ENCODE peak calls at places on chromosomes 5 and 9, in eight cellular contexts. F, D, S, P, I, J, K and E are unnamed samples.

GRCh38 chr5:14706615-14707021 is 42.1 kb downstream of the OTULIN start:
- DNase-seq in F (no peak), D (no peak), S (peak; percentile 61), P (peak; percentile 64), I (no peak), J (no peak), K (peak; percentile 63), E (no peak)

GRCh38 chr5:172640139-172640538 is 924 bp upstream of the NEURL1B start:
- DNase-seq in F (no peak), D (no peak), S (no peak), P (no peak), I (no peak), J (no peak), K (no peak), E (no peak)

GRCh38 chr9:133048595-133048994 is 13.2 kb upstream of the CEL start:
- DNase-seq in F (peak; percentile 43), D (no peak), S (peak; percentile 30), P (no peak), I (no peak), J (no peak), K (no peak), E (no peak)

GRCh38 chr5:128498844-128499455 is 39.1 kb downstream of the FBN2 start:
- DNase-seq in F (no peak), D (peak; percentile 83), S (peak; percentile 53), P (no peak), I (peak; percentile 10), J (peak; percentile 64), K (no peak), E (no peak)

GRCh38 chr9:16387382-16387781 is 483.1 kb downstream of the BNC2 start:
- DNase-seq in F (no peak), D (no peak), S (no peak), P (no peak), I (no peak), J (no peak), K (no peak), E (no peak)

GRCh38 chr9:136644343-136644592 is 18.4 kb upstream of the EGFL7 start:
- DNase-seq in F (no peak), D (peak; percentile 80), S (peak; percentile 65), P (no peak), I (no peak), J (no peak), K (peak; percentile 65), E (peak; percentile 97)

GRCh38 chr5:95858023-95858461 is 35.5 kb upstream of the GLRX start:
- DNase-seq in F (peak; percentile 52), D (no peak), S (peak; percentile 92), P (no peak), I (no peak), J (peak; percentile 65), K (no peak), E (peak; percentile 80)

GRCh38 chr5:8517461-8517860 is 648.5 kb downstream of the MTRR start:
- DNase-seq in F (no peak), D (no peak), S (peak; percentile 23), P (no peak), I (no peak), J (no peak), K (no peak), E (no peak)

GRCh38 chr5:32115985-32116384 is 58.1 kb downstream of the GOLPH3 start:
- DNase-seq in F (no peak), D (no peak), S (no peak), P (no peak), I (no peak), J (no peak), K (no peak), E (no peak)

GRCh38 chr9:100099722-100100042 is 639 bp downstream of the INVS start:
- DNase-seq in F (peak; percentile 38), D (no peak), S (no peak), P (peak; percentile 65), I (no peak), J (peak; percentile 46), K (no peak), E (peak; percentile 22)

GRCh38 chr5:36502608-36503007 is 103.8 kb upstream of the SLC1A3 start:
- DNase-seq in F (no peak), D (peak; percentile 33), S (peak; percentile 96), P (no peak), I (peak; percentile 31), J (no peak), K (no peak), E (no peak)

GRCh38 chr5:110663525-110663924 is 62.9 kb downstream of the TMEM232 start:
- DNase-seq in F (no peak), D (no peak), S (no peak), P (no peak), I (no peak), J (no peak), K (no peak), E (no peak)

GRCh38 chr9:117906763-117907162 is 202.6 kb downstream of the TLR4 start:
- DNase-seq in F (no peak), D (no peak), S (no peak), P (no peak), I (no peak), J (no peak), K (no peak), E (no peak)

GRCh38 chr5:151126199-151126645 is 31.4 kb downstream of the ANXA6 start:
- DNase-seq in F (peak; percentile 87), D (peak; percentile 85), S (peak; percentile 57), P (peak; percentile 88), I (no peak), J (peak; percentile 76), K (peak; percentile 46), E (peak; percentile 91)

GRCh38 chr5:87394407-87394806 is 18.3 kb downstream of the CCNH start:
- DNase-seq in F (no peak), D (no peak), S (peak; percentile 75), P (no peak), I (no peak), J (no peak), K (no peak), E (no peak)

GRCh38 chr5:108379722-108380530 is 2.0 kb downstream of the FBXL17 start:
- DNase-seq in F (no peak), D (peak; percentile 32), S (peak; percentile 28), P (no peak), I (no peak), J (peak; percentile 40), K (no peak), E (no peak)

GRCh38 chr5:105865834-105866233 is 1804.9 kb downstream of the EFNA5 start:
- DNase-seq in F (no peak), D (no peak), S (no peak), P (no peak), I (no peak), J (no peak), K (no peak), E (no peak)

GRCh38 chr9:134942421-134943119 is 24.9 kb upstream of the FCN1 start:
- DNase-seq in F (no peak), D (no peak), S (no peak), P (no peak), I (no peak), J (no peak), K (no peak), E (peak; percentile 28)

GRCh38 chr9:4796988-4797956 is 4.5 kb downstream of the RCL1 start:
- DNase-seq in F (no peak), D (peak; percentile 69), S (peak; percentile 44), P (no peak), I (no peak), J (peak; percentile 63), K (no peak), E (no peak)

GRCh38 chr5:73296772-73297171 is 123.8 kb downstream of the TMEM174 start:
- DNase-seq in F (no peak), D (no peak), S (peak; percentile 80), P (no peak), I (no peak), J (no peak), K (no peak), E (no peak)

GRCh38 chr5:65203746-65204145 is 278.0 kb downstream of the ADAMTS6 start:
- DNase-seq in F (no peak), D (no peak), S (peak; percentile 95), P (no peak), I (peak; percentile 22), J (no peak), K (no peak), E (no peak)

GRCh38 chr5:98839469-98840383 is 66.3 kb downstream of the RGMB start:
- DNase-seq in F (peak; percentile 28), D (peak; percentile 58), S (peak; percentile 24), P (no peak), I (no peak), J (no peak), K (no peak), E (peak; percentile 48)

GRCh38 chr5:89003563-89004036 is 120.6 kb upstream of the MEF2C start:
- DNase-seq in F (no peak), D (no peak), S (no peak), P (no peak), I (no peak), J (no peak), K (no peak), E (peak; percentile 47)

GRCh38 chr5:172493906-172494305 is 39.6 kb upstream of the SH3PXD2B start:
- DNase-seq in F (no peak), D (no peak), S (no peak), P (peak; percentile 5), I (no peak), J (no peak), K (no peak), E (no peak)

GRCh38 chr9:35470894-35471293 is 19.0 kb upstream of the RUSC2 start:
- DNase-seq in F (no peak), D (no peak), S (peak; percentile 18), P (no peak), I (peak; percentile 65), J (no peak), K (no peak), E (no peak)

GRCh38 chr9:96663506-96664120 is 8.5 kb upstream of the PRXL2C start:
- DNase-seq in F (no peak), D (no peak), S (no peak), P (peak; percentile 9), I (no peak), J (no peak), K (no peak), E (no peak)

GRCh38 chr9:91085499-91086291 is 276.0 kb downstream of the AUH start:
- DNase-seq in F (no peak), D (no peak), S (no peak), P (no peak), I (no peak), J (no peak), K (no peak), E (no peak)

GRCh38 chr9:27073841-27074728 is 34.9 kb upstream of the TEK start:
- DNase-seq in F (no peak), D (no peak), S (no peak), P (no peak), I (no peak), J (no peak), K (no peak), E (no peak)

GRCh38 chr5:3343911-3344310 is 251.7 kb upstream of the IRX1 start:
- DNase-seq in F (no peak), D (no peak), S (no peak), P (no peak), I (no peak), J (no peak), K (no peak), E (no peak)

GRCh38 chr9:76718166-76718565 is 46.1 kb upstream of the PCA3 start:
- DNase-seq in F (no peak), D (no peak), S (no peak), P (no peak), I (no peak), J (no peak), K (no peak), E (no peak)

GRCh38 chr9:128005938-128006337 is 25.1 kb upstream of the EEIG1 start:
- DNase-seq in F (peak; percentile 53), D (peak; percentile 89), S (peak; percentile 26), P (no peak), I (no peak), J (no peak), K (no peak), E (peak; percentile 69)

GRCh38 chr5:66807743-66808142 is 211.6 kb downstream of the MAST4 start:
- DNase-seq in F (no peak), D (peak; percentile 60), S (peak; percentile 50), P (no peak), I (peak; percentile 36), J (no peak), K (no peak), E (no peak)

GRCh38 chr9:126708178-126708577 is 94.5 kb downstream of the LMX1B start:
- DNase-seq in F (no peak), D (no peak), S (no peak), P (no peak), I (no peak), J (no peak), K (no peak), E (no peak)

GRCh38 chr9:110776207-110776606 is 107.6 kb downstream of the MUSK start:
- DNase-seq in F (no peak), D (no peak), S (no peak), P (no peak), I (no peak), J (no peak), K (no peak), E (no peak)